ENCODE peak calls at places on chromosomes 2 and 18, in four cellular contexts. One of them, this sample, is unnamed.

GRCh38 chr2:32946314-32947075 is at the start of gene LTBP1:
- DNase-seq in nephron progenitor cell: peak
- DNase-seq in AG04449: no peak
- DNase-seq in neural crest cell: peak
- DNase-seq in this sample: no peak

GRCh38 chr2:231519975-231520555 is 10.2 kb downstream of the NMUR1 start:
- DNase-seq in nephron progenitor cell: no peak
- DNase-seq in AG04449: no peak
- DNase-seq in neural crest cell: no peak
- DNase-seq in this sample: no peak

GRCh38 chr18:23912356-23912755 is 102.2 kb upstream of the TTC39C start:
- DNase-seq in nephron progenitor cell: no peak
- DNase-seq in AG04449: no peak
- DNase-seq in neural crest cell: no peak
- DNase-seq in this sample: no peak

GRCh38 chr2:108417254-108417653 is 31.8 kb upstream of the GCC2 start:
- DNase-seq in nephron progenitor cell: no peak
- DNase-seq in AG04449: no peak
- DNase-seq in neural crest cell: no peak
- DNase-seq in this sample: no peak

GRCh38 chr2:99949530-99949929 is 192.9 kb downstream of the AFF3 start:
- DNase-seq in nephron progenitor cell: no peak
- DNase-seq in AG04449: no peak
- DNase-seq in neural crest cell: no peak
- DNase-seq in this sample: no peak

GRCh38 chr2:126224766-126225165 is 431.2 kb upstream of the GYPC start:
- DNase-seq in nephron progenitor cell: no peak
- DNase-seq in AG04449: no peak
- DNase-seq in neural crest cell: no peak
- DNase-seq in this sample: no peak

GRCh38 chr2:46351388-46352141 is 54.4 kb downstream of the EPAS1 start:
- DNase-seq in nephron progenitor cell: no peak
- DNase-seq in AG04449: no peak
- DNase-seq in neural crest cell: no peak
- DNase-seq in this sample: no peak

GRCh38 chr2:74735009-74735408 is 81.0 kb downstream of the SEMA4F start:
- DNase-seq in nephron progenitor cell: no peak
- DNase-seq in AG04449: no peak
- DNase-seq in neural crest cell: no peak
- DNase-seq in this sample: no peak

GRCh38 chr18:67590571-67591141 is 74.1 kb upstream of the DSEL start:
- DNase-seq in nephron progenitor cell: no peak
- DNase-seq in AG04449: no peak
- DNase-seq in neural crest cell: no peak
- DNase-seq in this sample: no peak

GRCh38 chr18:23900979-23901378 is 113.6 kb upstream of the TTC39C start:
- DNase-seq in nephron progenitor cell: peak
- DNase-seq in AG04449: no peak
- DNase-seq in neural crest cell: no peak
- DNase-seq in this sample: no peak

GRCh38 chr18:13308369-13308768 is 89.8 kb downstream of the LDLRAD4 start:
- DNase-seq in nephron progenitor cell: no peak
- DNase-seq in AG04449: no peak
- DNase-seq in neural crest cell: no peak
- DNase-seq in this sample: no peak

GRCh38 chr18:48138660-48139426 is 208.4 kb upstream of the SMAD2 start:
- DNase-seq in nephron progenitor cell: no peak
- DNase-seq in AG04449: no peak
- DNase-seq in neural crest cell: no peak
- DNase-seq in this sample: no peak

GRCh38 chr2:226797289-226797988 is 2.2 kb downstream of the IRS1 start:
- DNase-seq in nephron progenitor cell: peak
- DNase-seq in AG04449: no peak
- DNase-seq in neural crest cell: no peak
- DNase-seq in this sample: peak

GRCh38 chr2:191748050-191748449 is 70.1 kb downstream of the NABP1 start:
- DNase-seq in nephron progenitor cell: no peak
- DNase-seq in AG04449: no peak
- DNase-seq in neural crest cell: no peak
- DNase-seq in this sample: no peak

GRCh38 chr2:60633615-60634014 is 80.2 kb upstream of the BCL11A start:
- DNase-seq in nephron progenitor cell: no peak
- DNase-seq in AG04449: no peak
- DNase-seq in neural crest cell: no peak
- DNase-seq in this sample: no peak

GRCh38 chr2:38121481-38121880 is 45.5 kb upstream of the CYP1B1 start:
- DNase-seq in nephron progenitor cell: no peak
- DNase-seq in AG04449: no peak
- DNase-seq in neural crest cell: no peak
- DNase-seq in this sample: no peak

GRCh38 chr2:71071681-71072398 is 3.4 kb downstream of the NAGK start:
- DNase-seq in nephron progenitor cell: no peak
- DNase-seq in AG04449: no peak
- DNase-seq in neural crest cell: no peak
- DNase-seq in this sample: no peak

GRCh38 chr18:12621737-12622306 is 36.1 kb downstream of the SPIRE1 start:
- DNase-seq in nephron progenitor cell: no peak
- DNase-seq in AG04449: no peak
- DNase-seq in neural crest cell: no peak
- DNase-seq in this sample: no peak

GRCh38 chr2:126656311-126657145 is 570 bp downstream of the GYPC start:
- DNase-seq in nephron progenitor cell: peak
- DNase-seq in AG04449: no peak
- DNase-seq in neural crest cell: peak
- DNase-seq in this sample: no peak

GRCh38 chr2:98093611-98094010 is 6.6 kb downstream of the VWA3B start:
- DNase-seq in nephron progenitor cell: no peak
- DNase-seq in AG04449: no peak
- DNase-seq in neural crest cell: no peak
- DNase-seq in this sample: no peak

GRCh38 chr2:9037176-9037575 is 33.7 kb upstream of the MBOAT2 start:
- DNase-seq in nephron progenitor cell: no peak
- DNase-seq in AG04449: no peak
- DNase-seq in neural crest cell: no peak
- DNase-seq in this sample: no peak

GRCh38 chr2:169397697-169398096 is 35.4 kb upstream of the LRP2 start:
- DNase-seq in nephron progenitor cell: no peak
- DNase-seq in AG04449: no peak
- DNase-seq in neural crest cell: no peak
- DNase-seq in this sample: no peak

GRCh38 chr18:36758001-36758400 is 70.8 kb downstream of the TPGS2 start:
- DNase-seq in nephron progenitor cell: no peak
- DNase-seq in AG04449: no peak
- DNase-seq in neural crest cell: no peak
- DNase-seq in this sample: no peak

GRCh38 chr2:183105402-183106134 is 18.7 kb upstream of the NUP35 start:
- DNase-seq in nephron progenitor cell: no peak
- DNase-seq in AG04449: no peak
- DNase-seq in neural crest cell: no peak
- DNase-seq in this sample: no peak

GRCh38 chr2:126494593-126494992 is 161.4 kb upstream of the GYPC start:
- DNase-seq in nephron progenitor cell: no peak
- DNase-seq in AG04449: no peak
- DNase-seq in neural crest cell: no peak
- DNase-seq in this sample: no peak

GRCh38 chr2:121588357-121588756 is 57.7 kb downstream of the RNU4ATAC start:
- DNase-seq in nephron progenitor cell: no peak
- DNase-seq in AG04449: no peak
- DNase-seq in neural crest cell: no peak
- DNase-seq in this sample: no peak

GRCh38 chr2:7111626-7112025 is 194.4 kb downstream of the RNF144A start:
- DNase-seq in nephron progenitor cell: no peak
- DNase-seq in AG04449: no peak
- DNase-seq in neural crest cell: no peak
- DNase-seq in this sample: no peak

GRCh38 chr2:33491685-33492084 is 15.2 kb downstream of the RASGRP3 start:
- DNase-seq in nephron progenitor cell: peak
- DNase-seq in AG04449: no peak
- DNase-seq in neural crest cell: no peak
- DNase-seq in this sample: no peak

GRCh38 chr2:219542931-219543595 is 546 bp downstream of the CHPF start:
- DNase-seq in nephron progenitor cell: peak
- DNase-seq in AG04449: no peak
- DNase-seq in neural crest cell: peak
- DNase-seq in this sample: no peak

GRCh38 chr2:196262606-196263005 is 91.2 kb upstream of the STK17B start:
- DNase-seq in nephron progenitor cell: no peak
- DNase-seq in AG04449: no peak
- DNase-seq in neural crest cell: no peak
- DNase-seq in this sample: no peak

GRCh38 chr2:150126143-150126725 is 361.2 kb downstream of the RND3 start:
- DNase-seq in nephron progenitor cell: peak
- DNase-seq in AG04449: no peak
- DNase-seq in neural crest cell: no peak
- DNase-seq in this sample: no peak

GRCh38 chr2:150125188-150125587 is 362.3 kb downstream of the RND3 start:
- DNase-seq in nephron progenitor cell: no peak
- DNase-seq in AG04449: no peak
- DNase-seq in neural crest cell: no peak
- DNase-seq in this sample: no peak

GRCh38 chr2:150126839-150127238 is 360.6 kb downstream of the RND3 start:
- DNase-seq in nephron progenitor cell: no peak
- DNase-seq in AG04449: no peak
- DNase-seq in neural crest cell: no peak
- DNase-seq in this sample: no peak

GRCh38 chr2:150127271-150127990 is 360.0 kb downstream of the RND3 start:
- DNase-seq in nephron progenitor cell: no peak
- DNase-seq in AG04449: no peak
- DNase-seq in neural crest cell: no peak
- DNase-seq in this sample: no peak

GRCh38 chr2:150125708-150126107 is 361.8 kb downstream of the RND3 start:
- DNase-seq in nephron progenitor cell: peak
- DNase-seq in AG04449: no peak
- DNase-seq in neural crest cell: no peak
- DNase-seq in this sample: no peak
- TF ChIP-seq CTCF in nephron progenitor cell: no peak
- TF ChIP-seq CTCF in AG04449: peak
- TF ChIP-seq CTCF in neural crest cell: no peak
- TF ChIP-seq CTCF in this sample: peak

GRCh38 chr2:217880490-217880889 is 122.3 kb downstream of the TNS1 start:
- DNase-seq in nephron progenitor cell: no peak
- DNase-seq in AG04449: no peak
- DNase-seq in neural crest cell: no peak
- DNase-seq in this sample: no peak
- TF ChIP-seq CTCF in nephron progenitor cell: no peak
- TF ChIP-seq CTCF in AG04449: no peak
- TF ChIP-seq CTCF in neural crest cell: no peak
- TF ChIP-seq CTCF in this sample: peak

GRCh38 chr2:217988840-217989204 is 14.0 kb downstream of the TNS1 start:
- DNase-seq in nephron progenitor cell: no peak
- DNase-seq in AG04449: no peak
- DNase-seq in neural crest cell: no peak
- DNase-seq in this sample: peak
- TF ChIP-seq CTCF in nephron progenitor cell: peak
- TF ChIP-seq CTCF in AG04449: no peak
- TF ChIP-seq CTCF in neural crest cell: no peak
- TF ChIP-seq CTCF in this sample: no peak

DNA sequence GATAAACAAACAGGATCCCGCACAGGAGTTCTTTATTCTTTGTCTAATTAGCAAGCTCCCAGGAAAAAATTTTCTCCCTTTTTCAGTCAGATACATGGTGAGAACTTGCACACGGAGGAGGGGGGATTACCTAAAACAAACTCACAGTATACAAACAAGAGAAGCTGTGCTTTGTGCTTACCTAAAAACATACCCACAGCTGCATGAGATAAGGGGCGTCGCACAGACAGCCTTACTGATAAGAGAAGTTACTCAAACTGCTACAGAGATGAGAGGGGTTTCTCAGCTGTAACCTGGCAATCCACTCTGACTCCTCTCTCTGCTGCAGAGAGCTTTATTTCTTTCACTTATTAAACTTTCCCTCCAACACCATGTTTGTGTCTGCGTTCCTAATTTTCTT is 32.9 kb upstream of the ST3GAL5 start:
- DNase-seq in nephron progenitor cell: no peak
- DNase-seq in AG04449: no peak
- DNase-seq in neural crest cell: no peak
- DNase-seq in this sample: no peak
- TF ChIP-seq CTCF in nephron progenitor cell: no peak
- TF ChIP-seq CTCF in AG04449: no peak
- TF ChIP-seq CTCF in neural crest cell: no peak
- TF ChIP-seq CTCF in this sample: no peak

GRCh38 chr2:181457741-181458425 is 697 bp downstream of the ITGA4 start:
- DNase-seq in nephron progenitor cell: peak
- DNase-seq in AG04449: no peak
- DNase-seq in neural crest cell: peak
- DNase-seq in this sample: peak

GRCh38 chr2:181458881-181459280 is 1.7 kb downstream of the ITGA4 start:
- DNase-seq in nephron progenitor cell: no peak
- DNase-seq in AG04449: no peak
- DNase-seq in neural crest cell: no peak
- DNase-seq in this sample: no peak

GRCh38 chr2:181454990-181455520 is 2.1 kb upstream of the ITGA4 start:
- DNase-seq in nephron progenitor cell: no peak
- DNase-seq in AG04449: no peak
- DNase-seq in neural crest cell: no peak
- DNase-seq in this sample: no peak

GRCh38 chr2:181456660-181457120 is 496 bp upstream of the ITGA4 start:
- DNase-seq in nephron progenitor cell: peak
- DNase-seq in AG04449: no peak
- DNase-seq in neural crest cell: peak
- DNase-seq in this sample: no peak

DNA sequence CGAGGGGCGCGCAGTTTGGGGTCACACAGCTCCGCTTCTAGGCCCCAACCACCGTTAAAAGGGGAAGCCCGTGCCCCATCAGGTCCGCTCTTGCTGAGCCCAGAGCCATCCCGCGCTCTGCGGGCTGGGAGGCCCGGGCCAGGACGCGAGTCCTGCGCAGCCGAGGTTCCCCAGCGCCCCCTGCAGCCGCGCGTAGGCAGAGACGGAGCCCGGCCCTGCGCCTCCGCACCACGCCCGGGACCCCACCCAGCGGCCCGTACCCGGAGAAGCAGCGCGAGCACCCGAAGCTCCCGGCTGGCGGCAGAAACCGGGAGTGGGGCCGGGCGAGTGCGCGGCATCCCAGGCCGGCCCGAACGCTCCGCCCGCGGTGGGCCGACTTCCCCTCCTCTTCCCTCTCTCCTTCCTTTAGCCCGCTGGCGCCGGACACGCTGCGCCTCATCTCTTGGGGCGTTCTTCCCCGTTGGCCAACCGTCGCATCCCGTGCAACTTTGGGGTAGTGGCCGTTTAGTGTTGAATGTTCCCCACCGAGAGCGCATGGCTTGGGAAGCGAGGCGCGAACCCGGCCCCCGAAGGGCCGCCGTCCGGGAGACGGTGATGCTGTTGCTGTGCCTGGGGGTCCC is at the start of gene ITGA4:
- DNase-seq in nephron progenitor cell: peak
- DNase-seq in AG04449: no peak
- DNase-seq in neural crest cell: peak
- DNase-seq in this sample: peak
- TF ChIP-seq CTCF in nephron progenitor cell: peak
- TF ChIP-seq CTCF in AG04449: peak
- TF ChIP-seq CTCF in neural crest cell: peak
- TF ChIP-seq CTCF in this sample: peak

GRCh38 chr2:42217914-42218313 is 48.8 kb downstream of the EML4 start:
- DNase-seq in nephron progenitor cell: no peak
- DNase-seq in AG04449: no peak
- DNase-seq in neural crest cell: no peak
- DNase-seq in this sample: no peak
- TF ChIP-seq CTCF in nephron progenitor cell: no peak
- TF ChIP-seq CTCF in AG04449: no peak
- TF ChIP-seq CTCF in neural crest cell: no peak
- TF ChIP-seq CTCF in this sample: no peak

This sample was measured in chondrocyte.